ENCODE peak calls at places on chromosome X, in six cellular contexts. One of them, this sample, is unnamed.

GRCh38 chrX:68177542-68177941 is 255.8 kb downstream of the OPHN1 start:
- DNase-seq in progenitor cell of endocrine pancreas: no peak
- DNase-seq in CD4-positive, alpha-beta T cell: no peak
- DNase-seq in IMR-90: peak
- DNase-seq in omental fat pad: no peak
- DNase-seq in endodermal cell: no peak
- DNase-seq in this sample: no peak

GRCh38 chrX:151505796-151506195 is 57.7 kb upstream of the PASD1 start:
- DNase-seq in IMR-90: no peak
- DNase-seq in CD4-positive, alpha-beta T cell: no peak
- DNase-seq in endodermal cell: peak
- DNase-seq in progenitor cell of endocrine pancreas: no peak
- DNase-seq in omental fat pad: no peak
- DNase-seq in this sample: no peak

GRCh38 chrX:96906741-96907140 is 23.0 kb downstream of the RPA4 start:
- DNase-seq in IMR-90: peak
- DNase-seq in progenitor cell of endocrine pancreas: no peak
- DNase-seq in omental fat pad: no peak
- DNase-seq in endodermal cell: no peak
- DNase-seq in CD4-positive, alpha-beta T cell: no peak
- DNase-seq in this sample: no peak

GRCh38 chrX:106631615-106632014 is 19.8 kb downstream of the RADX start:
- DNase-seq in progenitor cell of endocrine pancreas: no peak
- DNase-seq in omental fat pad: no peak
- DNase-seq in IMR-90: no peak
- DNase-seq in endodermal cell: no peak
- DNase-seq in CD4-positive, alpha-beta T cell: no peak
- DNase-seq in this sample: no peak

GRCh38 chrX:16310326-16310725 is 143.0 kb downstream of the MAGEB17 start:
- DNase-seq in progenitor cell of endocrine pancreas: no peak
- DNase-seq in CD4-positive, alpha-beta T cell: no peak
- DNase-seq in IMR-90: no peak
- DNase-seq in endodermal cell: no peak
- DNase-seq in omental fat pad: no peak
- DNase-seq in this sample: no peak

GRCh38 chrX:101025126-101025525 is 26.8 kb downstream of the TRMT2B start:
- DNase-seq in omental fat pad: no peak
- DNase-seq in IMR-90: peak
- DNase-seq in progenitor cell of endocrine pancreas: no peak
- DNase-seq in CD4-positive, alpha-beta T cell: no peak
- DNase-seq in endodermal cell: no peak
- DNase-seq in this sample: no peak

GRCh38 chrX:79146552-79147390 is 2.3 kb downstream of the GPR174 start:
- DNase-seq in endodermal cell: no peak
- DNase-seq in progenitor cell of endocrine pancreas: no peak
- DNase-seq in IMR-90: no peak
- DNase-seq in CD4-positive, alpha-beta T cell: no peak
- DNase-seq in omental fat pad: no peak
- DNase-seq in this sample: no peak

GRCh38 chrX:37783284-37783683 is 3.4 kb downstream of the CYBB start:
- DNase-seq in CD4-positive, alpha-beta T cell: no peak
- DNase-seq in IMR-90: no peak
- DNase-seq in omental fat pad: no peak
- DNase-seq in progenitor cell of endocrine pancreas: no peak
- DNase-seq in endodermal cell: no peak
- DNase-seq in this sample: no peak

GRCh38 chrX:97234471-97235097 is 350.9 kb downstream of the RPA4 start:
- DNase-seq in omental fat pad: no peak
- DNase-seq in endodermal cell: no peak
- DNase-seq in IMR-90: no peak
- DNase-seq in progenitor cell of endocrine pancreas: no peak
- DNase-seq in CD4-positive, alpha-beta T cell: no peak
- DNase-seq in this sample: no peak

GRCh38 chrX:150905293-150905692 is 6.8 kb upstream of the CD99L2 start:
- DNase-seq in CD4-positive, alpha-beta T cell: no peak
- DNase-seq in endodermal cell: no peak
- DNase-seq in IMR-90: no peak
- DNase-seq in omental fat pad: no peak
- DNase-seq in progenitor cell of endocrine pancreas: no peak
- DNase-seq in this sample: no peak

GRCh38 chrX:9127991-9128390 is 94.1 kb upstream of the FAM9B start:
- DNase-seq in omental fat pad: no peak
- DNase-seq in IMR-90: no peak
- DNase-seq in CD4-positive, alpha-beta T cell: no peak
- DNase-seq in endodermal cell: no peak
- DNase-seq in progenitor cell of endocrine pancreas: no peak
- DNase-seq in this sample: no peak

GRCh38 chrX:55521687-55522086 is 32.0 kb upstream of the USP51 start:
- DNase-seq in CD4-positive, alpha-beta T cell: no peak
- DNase-seq in progenitor cell of endocrine pancreas: no peak
- DNase-seq in IMR-90: no peak
- DNase-seq in omental fat pad: no peak
- DNase-seq in endodermal cell: no peak
- DNase-seq in this sample: no peak

GRCh38 chrX:13520931-13521330 is 48.5 kb upstream of the EGFL6 start:
- DNase-seq in endodermal cell: no peak
- DNase-seq in progenitor cell of endocrine pancreas: no peak
- DNase-seq in omental fat pad: no peak
- DNase-seq in IMR-90: no peak
- DNase-seq in CD4-positive, alpha-beta T cell: no peak
- DNase-seq in this sample: no peak

GRCh38 chrX:2819345-2820130 is 9.2 kb upstream of the GYG2 start:
- DNase-seq in IMR-90: peak
- DNase-seq in progenitor cell of endocrine pancreas: no peak
- DNase-seq in endodermal cell: peak
- DNase-seq in CD4-positive, alpha-beta T cell: no peak
- DNase-seq in omental fat pad: no peak
- DNase-seq in this sample: no peak

GRCh38 chrX:133745361-133745760 is 240.0 kb downstream of the GPC3 start:
- DNase-seq in omental fat pad: no peak
- DNase-seq in CD4-positive, alpha-beta T cell: no peak
- DNase-seq in IMR-90: no peak
- DNase-seq in progenitor cell of endocrine pancreas: no peak
- DNase-seq in endodermal cell: no peak
- DNase-seq in this sample: no peak

GRCh38 chrX:54306379-54306778 is 51.5 kb downstream of the WNK3 start:
- DNase-seq in omental fat pad: no peak
- DNase-seq in progenitor cell of endocrine pancreas: no peak
- DNase-seq in CD4-positive, alpha-beta T cell: no peak
- DNase-seq in IMR-90: no peak
- DNase-seq in endodermal cell: no peak
- DNase-seq in this sample: no peak

GRCh38 chrX:21781525-21781924 is 23.6 kb upstream of the SMPX start:
- DNase-seq in IMR-90: peak
- DNase-seq in progenitor cell of endocrine pancreas: no peak
- DNase-seq in CD4-positive, alpha-beta T cell: no peak
- DNase-seq in endodermal cell: no peak
- DNase-seq in omental fat pad: no peak
- DNase-seq in this sample: no peak

GRCh38 chrX:6120329-6120728 is 108.3 kb downstream of the NLGN4X start:
- DNase-seq in omental fat pad: no peak
- DNase-seq in endodermal cell: no peak
- DNase-seq in CD4-positive, alpha-beta T cell: no peak
- DNase-seq in progenitor cell of endocrine pancreas: no peak
- DNase-seq in IMR-90: no peak
- DNase-seq in this sample: no peak

GRCh38 chrX:105610401-105610800 is 211.9 kb upstream of the NRK start:
- DNase-seq in CD4-positive, alpha-beta T cell: no peak
- DNase-seq in IMR-90: no peak
- DNase-seq in progenitor cell of endocrine pancreas: no peak
- DNase-seq in endodermal cell: no peak
- DNase-seq in omental fat pad: no peak
- DNase-seq in this sample: no peak

GRCh38 chrX:7389576-7389975 is 241.6 kb upstream of the PUDP start:
- DNase-seq in progenitor cell of endocrine pancreas: no peak
- DNase-seq in CD4-positive, alpha-beta T cell: no peak
- DNase-seq in IMR-90: no peak
- DNase-seq in endodermal cell: no peak
- DNase-seq in omental fat pad: no peak
- DNase-seq in this sample: no peak

GRCh38 chrX:103629295-103630170 is 758 bp downstream of the TCEAL1 start:
- DNase-seq in progenitor cell of endocrine pancreas: peak
- DNase-seq in omental fat pad: no peak
- DNase-seq in IMR-90: peak
- DNase-seq in endodermal cell: peak
- DNase-seq in CD4-positive, alpha-beta T cell: no peak
- DNase-seq in this sample: no peak

GRCh38 chrX:13699183-13699826 is 10.4 kb downstream of the RAB9A start:
- DNase-seq in IMR-90: peak
- DNase-seq in endodermal cell: no peak
- DNase-seq in CD4-positive, alpha-beta T cell: no peak
- DNase-seq in omental fat pad: no peak
- DNase-seq in progenitor cell of endocrine pancreas: no peak
- DNase-seq in this sample: no peak

GRCh38 chrX:20260885-20261284 is 5.8 kb downstream of the RPS6KA3 start:
- DNase-seq in endodermal cell: no peak
- DNase-seq in IMR-90: no peak
- DNase-seq in CD4-positive, alpha-beta T cell: no peak
- DNase-seq in omental fat pad: no peak
- DNase-seq in progenitor cell of endocrine pancreas: no peak
- DNase-seq in this sample: no peak

GRCh38 chrX:789096-789495 is 158.5 kb downstream of the SHOX start:
- DNase-seq in endodermal cell: no peak
- DNase-seq in omental fat pad: no peak
- DNase-seq in CD4-positive, alpha-beta T cell: no peak
- DNase-seq in progenitor cell of endocrine pancreas: no peak
- DNase-seq in IMR-90: no peak
- DNase-seq in this sample: no peak

GRCh38 chrX:68571292-68572256 is 72.7 kb downstream of the YIPF6 start:
- DNase-seq in omental fat pad: no peak
- DNase-seq in progenitor cell of endocrine pancreas: no peak
- DNase-seq in endodermal cell: no peak
- DNase-seq in CD4-positive, alpha-beta T cell: no peak
- DNase-seq in IMR-90: peak
- DNase-seq in this sample: no peak

GRCh38 chrX:9286234-9286633 is 178.6 kb upstream of the TBL1X start:
- DNase-seq in progenitor cell of endocrine pancreas: no peak
- DNase-seq in omental fat pad: no peak
- DNase-seq in CD4-positive, alpha-beta T cell: no peak
- DNase-seq in endodermal cell: no peak
- DNase-seq in IMR-90: no peak
- DNase-seq in this sample: no peak

GRCh38 chrX:71181558-71181909 is 36.9 kb downstream of the NLGN3 start:
- DNase-seq in progenitor cell of endocrine pancreas: no peak
- DNase-seq in endodermal cell: peak
- DNase-seq in IMR-90: no peak
- DNase-seq in omental fat pad: no peak
- DNase-seq in CD4-positive, alpha-beta T cell: peak
- DNase-seq in this sample: no peak

DNA sequence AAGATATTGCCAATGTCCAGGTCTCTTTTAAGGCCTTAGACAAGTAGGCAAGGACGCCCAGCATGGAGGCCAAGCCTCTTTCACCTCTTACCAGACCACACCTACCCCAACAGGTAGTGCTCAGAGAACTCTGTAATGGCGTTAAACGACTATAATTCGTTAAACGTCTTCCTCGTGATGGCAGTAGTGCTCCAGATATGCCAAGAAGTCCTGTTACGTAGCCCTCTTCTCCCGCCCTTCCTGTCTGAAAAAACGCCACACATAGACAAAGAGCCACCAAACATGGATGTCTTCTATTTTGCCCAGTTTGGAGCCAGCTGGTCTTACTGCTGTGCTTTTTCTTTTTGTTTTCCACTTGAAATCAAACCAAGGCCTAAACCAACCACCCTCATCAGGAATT is 190.7 kb downstream of the OR13H1 start:
- DNase-seq in CD4-positive, alpha-beta T cell: no peak
- DNase-seq in omental fat pad: peak
- DNase-seq in IMR-90: peak
- DNase-seq in progenitor cell of endocrine pancreas: no peak
- DNase-seq in endodermal cell: no peak
- DNase-seq in this sample: no peak
- TF ChIP-seq CTCF in CD4-positive, alpha-beta T cell: no peak
- TF ChIP-seq CTCF in omental fat pad: no peak
- TF ChIP-seq CTCF in IMR-90: peak
- TF ChIP-seq CTCF in progenitor cell of endocrine pancreas: no peak
- TF ChIP-seq CTCF in endodermal cell: no peak
- TF ChIP-seq CTCF in this sample: no peak

GRCh38 chrX:40780123-40780522 is 44.8 kb upstream of the MED14 start:
- DNase-seq in endodermal cell: no peak
- DNase-seq in CD4-positive, alpha-beta T cell: no peak
- DNase-seq in progenitor cell of endocrine pancreas: no peak
- DNase-seq in omental fat pad: no peak
- DNase-seq in IMR-90: no peak
- DNase-seq in this sample: no peak
- TF ChIP-seq CTCF in endodermal cell: no peak
- TF ChIP-seq CTCF in CD4-positive, alpha-beta T cell: no peak
- TF ChIP-seq CTCF in progenitor cell of endocrine pancreas: no peak
- TF ChIP-seq CTCF in omental fat pad: no peak
- TF ChIP-seq CTCF in IMR-90: no peak
- TF ChIP-seq CTCF in this sample: no peak

GRCh38 chrX:149870840-149871239 is 10.1 kb upstream of the MAGEA8 start:
- DNase-seq in CD4-positive, alpha-beta T cell: no peak
- DNase-seq in IMR-90: no peak
- DNase-seq in progenitor cell of endocrine pancreas: no peak
- DNase-seq in endodermal cell: no peak
- DNase-seq in omental fat pad: no peak
- DNase-seq in this sample: no peak

GRCh38 chrX:149877157-149877556 is 3.8 kb upstream of the MAGEA8 start:
- DNase-seq in CD4-positive, alpha-beta T cell: no peak
- DNase-seq in endodermal cell: no peak
- DNase-seq in IMR-90: no peak
- DNase-seq in omental fat pad: no peak
- DNase-seq in progenitor cell of endocrine pancreas: no peak
- DNase-seq in this sample: no peak

GRCh38 chrX:149871433-149871832 is 9.6 kb upstream of the MAGEA8 start:
- DNase-seq in endodermal cell: no peak
- DNase-seq in IMR-90: no peak
- DNase-seq in CD4-positive, alpha-beta T cell: no peak
- DNase-seq in progenitor cell of endocrine pancreas: no peak
- DNase-seq in omental fat pad: no peak
- DNase-seq in this sample: no peak

GRCh38 chrX:149867488-149867887 is 13.5 kb upstream of the MAGEA8 start:
- DNase-seq in omental fat pad: no peak
- DNase-seq in CD4-positive, alpha-beta T cell: no peak
- DNase-seq in IMR-90: no peak
- DNase-seq in progenitor cell of endocrine pancreas: no peak
- DNase-seq in endodermal cell: no peak
- DNase-seq in this sample: no peak

DNA sequence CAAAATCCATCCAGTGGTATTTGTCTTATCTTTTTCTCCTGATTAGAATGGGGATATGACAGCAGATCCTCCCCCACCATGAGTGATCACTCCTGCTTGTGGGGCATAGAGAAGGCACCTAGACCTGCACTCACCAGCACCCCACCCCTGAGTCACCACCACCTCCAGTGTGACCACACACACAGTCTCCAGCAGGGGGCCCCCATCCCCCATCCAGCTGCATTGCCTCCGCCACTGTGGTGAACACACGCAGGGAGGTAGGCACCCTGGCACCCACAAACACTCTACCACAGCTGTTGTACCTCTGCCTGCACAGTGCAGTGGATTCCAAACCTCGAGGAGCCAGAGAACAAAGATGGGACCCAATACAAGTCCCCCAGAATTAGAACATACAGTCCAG is 9.0 kb upstream of the MAGEA8 start:
- DNase-seq in endodermal cell: peak
- DNase-seq in IMR-90: no peak
- DNase-seq in CD4-positive, alpha-beta T cell: peak
- DNase-seq in progenitor cell of endocrine pancreas: no peak
- DNase-seq in omental fat pad: no peak
- DNase-seq in this sample: no peak
- TF ChIP-seq CTCF in endodermal cell: peak
- TF ChIP-seq CTCF in IMR-90: peak
- TF ChIP-seq CTCF in CD4-positive, alpha-beta T cell: no peak
- TF ChIP-seq CTCF in progenitor cell of endocrine pancreas: peak
- TF ChIP-seq CTCF in omental fat pad: no peak
- TF ChIP-seq CTCF in this sample: no peak

GRCh38 chrX:153649178-153649914 is 2.3 kb downstream of the DUSP9 start:
- DNase-seq in progenitor cell of endocrine pancreas: no peak
- DNase-seq in CD4-positive, alpha-beta T cell: peak
- DNase-seq in omental fat pad: no peak
- DNase-seq in IMR-90: no peak
- DNase-seq in endodermal cell: peak
- DNase-seq in this sample: peak
- TF ChIP-seq CTCF in progenitor cell of endocrine pancreas: peak
- TF ChIP-seq CTCF in CD4-positive, alpha-beta T cell: peak
- TF ChIP-seq CTCF in omental fat pad: no peak
- TF ChIP-seq CTCF in IMR-90: peak
- TF ChIP-seq CTCF in endodermal cell: peak
- TF ChIP-seq CTCF in this sample: no peak